ENCODE peak calls at places on chromosomes 13 and 19, in five cellular contexts. F, E, W, D and L are unnamed samples.

GRCh38 chr13:90968510-90968909 is 379.0 kb upstream of the MIR17HG start:
- DNase-seq in F (peak), E (no peak), W (peak), D (peak), L (no peak)

GRCh38 chr13:20446900-20447299 is 78.8 kb downstream of the CRYL1 start:
- DNase-seq in F (no peak), E (no peak), W (no peak), D (no peak), L (no peak)

GRCh38 chr13:80923907-80924306 is 583.0 kb upstream of the SPRY2 start:
- DNase-seq in F (peak), E (no peak), W (no peak), D (no peak), L (no peak)

GRCh38 chr13:66660013-66660804 is 569.9 kb downstream of the PCDH9 start:
- DNase-seq in F (peak), E (no peak), W (no peak), D (no peak), L (no peak)

GRCh38 chr19:51740356-51740755 is 11.3 kb downstream of the FPR1 start:
- DNase-seq in F (no peak), E (no peak), W (no peak), D (no peak), L (no peak)

GRCh38 chr13:29292045-29292444 is 303.4 kb downstream of the SLC7A1 start:
- DNase-seq in F (no peak), E (no peak), W (no peak), D (no peak), L (no peak)

GRCh38 chr13:45718063-45718462 is 15.9 kb downstream of the CBY2 start:
- DNase-seq in F (peak), E (no peak), W (peak), D (no peak), L (no peak)

GRCh38 chr13:32261567-32261966 is 53.6 kb downstream of the ZAR1L start:
- DNase-seq in F (no peak), E (no peak), W (no peak), D (no peak), L (no peak)

GRCh38 chr13:32247887-32248286 is 67.3 kb downstream of the ZAR1L start:
- DNase-seq in F (no peak), E (no peak), W (no peak), D (no peak), L (no peak)

GRCh38 chr19:19514881-19515763 is at the start of gene TSSK6:
- DNase-seq in F (no peak), E (no peak), W (peak), D (no peak), L (no peak)

GRCh38 chr19:8702350-8702749 is 3.8 kb upstream of the ACTL9 start:
- DNase-seq in F (no peak), E (no peak), W (no peak), D (no peak), L (no peak)

GRCh38 chr19:1261863-1262686 is 7.1 kb upstream of the CIRBP start:
- DNase-seq in F (no peak), E (no peak), W (peak), D (no peak), L (no peak)

GRCh38 chr13:72383646-72384045 is 343.8 kb downstream of the MZT1 start:
- DNase-seq in F (no peak), E (no peak), W (no peak), D (no peak), L (no peak)

GRCh38 chr13:75202981-75203380 is 279.0 kb downstream of the TBC1D4 start:
- DNase-seq in F (no peak), E (no peak), W (no peak), D (no peak), L (no peak)

GRCh38 chr13:31310781-31311180 is 111.0 kb downstream of the B3GLCT start:
- DNase-seq in F (no peak), E (no peak), W (no peak), D (no peak), L (no peak)

GRCh38 chr13:94308808-94309207 is 170.7 kb downstream of the DCT start:
- DNase-seq in F (no peak), E (no peak), W (no peak), D (no peak), L (no peak)

GRCh38 chr13:18952225-18953016 is 229.2 kb downstream of the TUBA3C start:
- DNase-seq in F (no peak), E (no peak), W (no peak), D (no peak), L (no peak)

GRCh38 chr19:16244091-16244490 is 46.4 kb downstream of the AP1M1 start:
- DNase-seq in F (no peak), E (no peak), W (no peak), D (no peak), L (no peak)
- TF ChIP-seq SUZ12 in F (no peak), E (no peak), W (no peak), D (no peak), L (no peak)

DNA sequence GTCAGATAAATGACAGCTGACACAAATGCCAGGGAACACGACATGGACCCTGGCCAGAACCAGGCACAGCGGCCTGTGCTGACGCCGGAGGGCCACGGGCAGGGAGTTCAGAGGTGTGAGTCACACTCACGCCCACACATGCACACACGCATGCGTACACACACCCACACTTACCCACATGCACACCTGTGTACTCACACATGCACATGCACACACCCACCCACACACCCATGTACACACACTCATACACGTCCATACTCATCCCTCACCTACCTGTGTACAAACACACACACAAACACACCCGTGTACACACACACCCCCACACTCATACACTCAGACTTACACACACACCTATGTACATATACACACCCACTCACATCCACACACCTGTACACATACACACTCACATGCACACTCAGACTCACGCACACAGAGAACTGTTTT is 40.4 kb downstream of the MLLT1 start:
- DNase-seq in F (no peak), E (no peak), W (no peak), D (no peak), L (no peak)
- TF ChIP-seq SUZ12 in F (no peak), E (no peak), W (no peak), D (no peak), L (no peak)

DNA sequence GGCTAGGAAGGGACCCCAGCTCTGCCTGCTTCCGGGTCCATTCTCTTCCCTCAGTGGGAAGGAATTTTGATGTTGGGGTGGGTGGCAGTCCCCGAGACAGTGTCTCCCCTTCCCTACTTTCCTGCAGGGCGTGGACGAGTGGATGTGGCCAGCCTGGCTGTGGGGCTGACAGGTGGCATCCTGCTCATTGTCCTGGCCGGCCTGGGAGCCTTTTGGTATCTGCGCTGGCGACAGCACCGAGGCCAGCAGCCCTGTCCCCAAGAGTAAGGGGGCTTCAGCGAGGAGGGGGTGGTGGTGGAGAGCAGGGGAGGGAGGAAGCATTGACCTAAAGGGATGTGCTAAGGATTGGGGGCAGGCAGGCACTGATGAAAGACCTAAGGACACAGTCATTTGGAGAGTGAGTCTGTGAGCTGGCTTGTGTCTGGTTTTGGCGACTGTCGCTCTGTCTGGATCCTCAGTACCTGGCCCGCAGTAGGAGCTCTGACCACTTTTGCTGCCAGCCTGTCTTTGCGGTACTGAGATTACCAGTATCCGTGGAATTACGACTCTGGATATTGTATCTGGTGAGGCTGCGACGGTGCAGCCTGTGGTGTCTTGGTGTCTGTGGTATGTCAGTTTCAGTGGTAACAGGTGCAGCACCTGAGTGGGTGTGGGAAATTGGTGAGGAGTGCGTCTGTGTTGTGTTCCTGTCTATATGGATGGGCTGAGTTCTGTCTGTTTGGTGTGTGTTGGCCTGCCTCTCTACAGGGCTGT is 2.4 kb upstream of the PRR12 start:
- DNase-seq in F (no peak), E (no peak), W (no peak), D (no peak), L (no peak)
- TF ChIP-seq SUZ12 in F (no peak), E (no peak), W (no peak), D (no peak), L (no peak)

GRCh38 chr19:22612316-22612715 is 21.8 kb upstream of the ZNF492 start:
- DNase-seq in F (no peak), E (no peak), W (no peak), D (no peak), L (no peak)
- TF ChIP-seq SUZ12 in F (no peak), E (no peak), W (no peak), D (no peak), L (no peak)

GRCh38 chr13:35566340-35566739 is 89.9 kb upstream of the MAB21L1 start:
- DNase-seq in F (no peak), E (no peak), W (no peak), D (no peak), L (no peak)
- TF ChIP-seq SUZ12 in F (no peak), E (no peak), W (no peak), D (no peak), L (no peak)

DNA sequence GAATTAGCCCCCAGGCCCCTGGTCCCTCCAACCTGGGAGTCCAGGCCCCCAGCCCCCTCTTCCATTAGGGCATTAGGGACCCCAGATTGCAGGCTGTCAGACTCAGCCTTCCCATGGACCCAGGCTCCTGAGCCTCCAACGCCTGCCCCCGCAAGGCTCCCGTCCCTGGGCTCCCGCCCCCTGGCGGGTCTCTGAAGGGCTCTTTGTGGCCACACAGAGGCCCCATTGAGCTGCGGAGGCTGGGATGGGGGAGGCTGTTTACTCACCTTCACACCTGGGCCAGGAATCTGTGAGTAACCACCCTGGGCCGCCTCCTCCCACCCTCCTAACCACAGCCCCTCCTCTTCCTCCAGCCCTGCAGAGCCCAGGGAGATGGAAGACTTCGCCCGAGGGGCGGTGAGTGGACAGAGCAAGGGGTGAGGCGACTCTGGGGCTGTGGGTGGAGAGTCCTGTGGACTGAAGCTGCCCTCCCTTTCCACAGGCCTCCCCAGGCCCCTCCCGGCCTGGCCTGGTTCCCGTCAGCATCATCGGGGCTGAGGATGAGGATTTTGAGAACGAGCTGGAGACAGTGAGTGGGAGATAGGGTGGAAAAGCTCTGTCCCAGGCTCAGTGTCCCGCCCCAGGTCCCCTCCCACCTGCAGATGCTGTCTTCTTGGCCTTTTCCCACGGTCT is 4.9 kb downstream of the ARHGEF1 start:
- DNase-seq in F (no peak), E (peak), W (peak), D (peak), L (no peak)
- TF ChIP-seq SUZ12 in F (no peak), E (no peak), W (no peak), D (no peak), L (no peak)

DNA sequence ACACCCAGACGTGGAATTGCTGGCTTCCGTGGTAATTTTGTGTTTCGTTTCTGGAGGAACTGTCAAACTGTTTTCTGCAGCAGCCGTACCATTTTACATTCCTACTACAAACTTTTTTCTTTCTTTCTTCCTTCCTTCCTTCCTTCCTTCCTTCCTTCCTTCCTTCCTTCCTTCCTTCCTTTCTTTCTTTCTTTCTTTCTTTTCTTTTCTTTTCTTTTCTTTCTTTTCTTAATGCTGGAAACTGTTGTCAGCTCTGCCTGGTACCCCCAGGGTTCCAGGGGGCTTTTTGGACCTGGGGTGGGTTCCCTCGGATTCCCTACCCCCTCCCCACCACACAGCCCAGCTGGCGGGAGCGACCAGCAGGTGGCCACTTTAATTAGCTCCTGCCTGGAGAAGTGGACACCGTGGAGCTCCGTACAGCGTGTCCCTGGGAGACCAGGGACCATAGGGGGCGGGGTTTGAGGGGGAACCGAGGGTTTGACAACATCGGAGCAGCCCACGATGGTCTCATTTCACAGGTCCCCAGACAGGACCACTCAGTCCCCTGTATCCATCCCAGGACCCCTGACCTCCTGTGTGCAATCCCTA is 24.4 kb downstream of the CELF5 start:
- DNase-seq in F (no peak), E (no peak), W (no peak), D (no peak), L (no peak)
- TF ChIP-seq SUZ12 in F (no peak), E (no peak), W (no peak), D (no peak), L (no peak)

DNA sequence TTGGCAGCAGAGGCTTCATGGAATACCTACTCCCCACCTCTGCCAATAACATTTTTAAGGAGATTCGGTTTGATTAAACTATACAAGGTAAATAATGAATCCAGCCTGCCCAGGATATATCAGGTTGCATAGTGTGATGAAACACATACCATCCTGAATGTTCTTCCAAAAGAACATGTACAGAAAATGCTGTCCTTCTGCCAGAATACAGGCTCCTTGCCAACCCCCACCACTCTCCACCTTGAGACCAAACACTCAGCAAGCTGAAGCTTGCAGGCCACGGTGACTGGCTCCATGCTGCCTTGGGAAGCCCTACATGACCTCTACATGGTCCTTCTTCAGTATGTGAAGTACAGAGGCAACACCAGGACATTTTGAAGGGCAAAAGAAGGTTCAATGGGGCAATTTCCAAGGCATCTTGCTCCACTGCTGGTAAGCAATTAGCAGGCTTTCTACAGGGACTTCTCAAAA is 62.6 kb upstream of the SERP2 start:
- DNase-seq in F (no peak), E (no peak), W (no peak), D (no peak), L (no peak)
- TF ChIP-seq SUZ12 in F (no peak), E (no peak), W (no peak), D (no peak), L (no peak)